ENCODE peak calls at places on chromosomes 3 and 15, in six cellular contexts. O is endothelial cell, B is heart right ventricle, R is WTC11, U is AG04449, I is AG09319. K is an unnamed sample.

GRCh38 chr3:10775259-10775658 is 40.8 kb upstream of the SLC6A11 start:
- DNase-seq in I (no peak), B (no peak), U (no peak), O (no peak), R (no peak), K (no peak)

GRCh38 chr15:51076898-51077564 is 17.7 kb downstream of the TNFAIP8L3 start:
- DNase-seq in O (no peak), B (peak; percentile 64), R (peak; percentile 55), I (no peak), U (no peak), K (peak; percentile 87)

GRCh38 chr3:108493862-108494261 is 16.5 kb downstream of the MYH15 start:
- DNase-seq in I (no peak), B (peak; percentile 12), R (peak; percentile 16), O (peak; percentile 9), U (no peak), K (no peak)

GRCh38 chr3:48026951-48027908 is 11.0 kb upstream of the MAP4 start:
- DNase-seq in B (no peak), I (no peak), R (no peak), O (no peak), U (no peak), K (no peak)

GRCh38 chr3:46264002-46264401 is 21.7 kb downstream of the CCR3 start:
- DNase-seq in B (no peak), I (no peak), O (no peak), U (no peak), R (no peak), K (no peak)

GRCh38 chr15:63107895-63108546 is 13.6 kb upstream of the LACTB start:
- DNase-seq in O (no peak), U (peak; percentile 100), R (no peak), B (no peak), I (peak; percentile 100), K (no peak)

GRCh38 chr3:114110439-114110838 is 53.9 kb downstream of the QTRT2 start:
- DNase-seq in R (no peak), O (peak; percentile 10), U (no peak), I (no peak), B (no peak), K (no peak)

GRCh38 chr3:31392568-31392967 is 140.2 kb upstream of the STT3B start:
- DNase-seq in R (no peak), O (no peak), U (no peak), B (no peak), I (no peak), K (no peak)

GRCh38 chr3:64179860-64180259 is 45.4 kb downstream of the PRICKLE2 start:
- DNase-seq in R (no peak), O (no peak), I (no peak), B (no peak), U (peak; percentile 61), K (no peak)

GRCh38 chr3:5254281-5255048 is 67.0 kb downstream of the EDEM1 start:
- DNase-seq in B (no peak), U (no peak), I (no peak), R (no peak), O (no peak), K (no peak)

GRCh38 chr3:80696280-80696679 is 928.5 kb upstream of the ROBO1 start:
- DNase-seq in U (no peak), I (no peak), B (no peak), R (no peak), O (no peak), K (no peak)

GRCh38 chr3:74214286-74214685 is 400.2 kb downstream of the CNTN3 start:
- DNase-seq in U (no peak), I (no peak), R (no peak), B (no peak), O (no peak), K (no peak)

GRCh38 chr15:59104912-59105732 is at the start of gene CCNB2:
- DNase-seq in R (peak; percentile 88), U (peak; percentile 52), I (peak; percentile 81), O (peak; percentile 84), B (peak; percentile 79), K (peak; percentile 96)

GRCh38 chr3:190265795-190266194 is 56.5 kb downstream of the CLDN1 start:
- DNase-seq in R (no peak), I (no peak), B (no peak), O (no peak), U (peak; percentile 61), K (no peak)

GRCh38 chr15:81785181-81785580 is 260.6 kb downstream of the MEX3B start:
- DNase-seq in O (no peak), R (no peak), U (no peak), B (no peak), I (no peak), K (no peak)

GRCh38 chr15:25134546-25134945 is 179.8 kb downstream of the SNRPN start:
- DNase-seq in U (no peak), O (no peak), R (no peak), B (no peak), I (no peak), K (no peak)
- TF ChIP-seq CTCF in U (no peak), O (peak; percentile 54), R (no peak), B (peak; percentile 10), I (no peak), K (no peak)

GRCh38 chr15:41022487-41023090 is 69.3 kb downstream of the CHAC1 start:
- DNase-seq in B (no peak), I (peak; percentile 36), O (peak; percentile 62), R (peak; percentile 56), U (peak; percentile 16), K (peak; percentile 71)
- TF ChIP-seq CTCF in B (peak; percentile 80), I (peak; percentile 84), O (peak; percentile 73), R (peak; percentile 24), U (peak; percentile 77), K (no peak)

DNA sequence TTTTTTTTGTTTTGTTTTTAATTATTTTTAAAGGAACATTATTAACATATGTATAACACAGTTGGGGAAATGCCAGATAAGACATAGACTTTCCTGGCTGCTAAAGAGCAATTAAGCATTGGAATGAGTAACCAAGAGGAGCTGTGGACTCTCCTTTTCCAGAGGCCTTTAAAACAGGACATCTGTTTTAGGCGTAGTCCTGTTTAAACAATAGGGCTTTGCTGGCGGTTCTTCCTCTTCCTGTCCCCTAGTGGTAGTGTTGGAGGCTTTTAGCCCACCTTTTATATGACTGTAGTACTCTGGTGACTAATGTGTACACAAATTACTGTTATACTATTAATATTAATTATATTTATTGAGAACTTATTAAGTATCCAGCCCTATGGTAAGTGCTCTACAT is 81.9 kb downstream of the PPARG start:
- DNase-seq in I (no peak), U (no peak), O (peak; percentile 27), R (no peak), B (no peak), K (no peak)
- TF ChIP-seq CTCF in I (peak; percentile 12), U (no peak), O (no peak), R (no peak), B (peak; percentile 49), K (no peak)

DNA sequence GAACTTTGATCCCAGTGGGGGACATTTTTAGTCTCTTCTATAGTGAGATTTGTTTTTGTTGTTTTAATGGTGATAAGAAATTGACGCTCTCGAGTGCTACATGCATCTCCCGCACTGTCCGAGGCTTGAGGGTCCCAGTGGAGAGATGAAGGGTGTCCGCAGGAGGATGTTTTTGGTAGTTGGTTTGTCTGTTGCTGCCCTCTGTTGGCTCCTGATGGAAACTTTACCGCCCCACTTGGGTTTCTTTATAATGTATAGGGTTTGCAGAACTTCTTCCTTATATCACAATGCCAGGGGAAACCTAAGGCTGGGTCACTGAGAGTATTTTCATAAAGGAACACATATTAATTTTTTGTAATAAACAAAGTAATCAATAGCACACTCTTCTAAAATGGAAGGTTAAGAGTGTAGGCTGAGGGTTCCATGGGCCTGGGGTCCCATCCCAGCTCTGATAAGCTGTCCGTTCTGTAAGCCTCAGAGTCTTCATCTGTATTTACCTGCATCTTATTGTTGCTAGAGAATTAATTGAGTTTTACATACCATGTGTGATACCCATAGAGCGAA is 185.3 kb upstream of the FEZF2 start:
- DNase-seq in R (peak; percentile 69), O (peak; percentile 49), I (no peak), B (no peak), U (no peak), K (no peak)
- TF ChIP-seq CTCF in R (peak; percentile 53), O (peak; percentile 60), I (peak; percentile 35), B (peak; percentile 7), U (peak; percentile 39), K (no peak)

GRCh38 chr3:166011771-166012170 is 174.5 kb upstream of the BCHE start:
- DNase-seq in I (no peak), U (no peak), O (no peak), R (no peak), B (no peak), K (no peak)

GRCh38 chr3:166013073-166013679 is 176.0 kb upstream of the BCHE start:
- DNase-seq in I (no peak), B (no peak), U (no peak), O (peak; percentile 41), R (no peak), K (no peak)
- TF ChIP-seq CTCF in I (peak; percentile 10), B (peak; percentile 47), U (no peak), O (peak; percentile 70), R (peak; percentile 33), K (no peak)